ENCODE peak calls at places on chromosomes 7 and 10, in five cellular contexts. V, Y, M, P and G are unnamed samples.

GRCh38 chr7:157012113-157012547 is 1.7 kb upstream of the MNX1 start:
- DNase-seq in V (no peak), Y (no peak), M (no peak), P (no peak), G (no peak)

GRCh38 chr10:132707121-132707775 is 78.7 kb downstream of the NKX6-2 start:
- DNase-seq in V (peak), Y (no peak), M (no peak), P (no peak), G (no peak)

GRCh38 chr7:71186535-71186934 is 54.6 kb downstream of the GALNT17 start:
- DNase-seq in V (no peak), Y (no peak), M (no peak), P (no peak), G (no peak)

GRCh38 chr10:33706191-33706590 is 371.7 kb upstream of the NRP1 start:
- DNase-seq in V (no peak), Y (peak), M (no peak), P (peak), G (no peak)

GRCh38 chr10:22433875-22434274 is 88.6 kb downstream of the SPAG6 start:
- DNase-seq in V (no peak), Y (peak), M (peak), P (peak), G (no peak)

GRCh38 chr10:52313350-52314006 is 603 bp upstream of the DKK1 start:
- DNase-seq in V (peak), Y (no peak), M (peak), P (no peak), G (no peak)

GRCh38 chr7:93574646-93575554 is at the start of gene CALCR:
- DNase-seq in V (no peak), Y (no peak), M (peak), P (no peak), G (no peak)

GRCh38 chr7:114949227-114949626 is 27.3 kb downstream of the MDFIC start:
- DNase-seq in V (no peak), Y (no peak), M (no peak), P (no peak), G (no peak)

GRCh38 chr10:93028881-93029280 is 31.7 kb upstream of the CYP26C1 start:
- DNase-seq in V (no peak), Y (peak), M (peak), P (peak), G (no peak)

DNA sequence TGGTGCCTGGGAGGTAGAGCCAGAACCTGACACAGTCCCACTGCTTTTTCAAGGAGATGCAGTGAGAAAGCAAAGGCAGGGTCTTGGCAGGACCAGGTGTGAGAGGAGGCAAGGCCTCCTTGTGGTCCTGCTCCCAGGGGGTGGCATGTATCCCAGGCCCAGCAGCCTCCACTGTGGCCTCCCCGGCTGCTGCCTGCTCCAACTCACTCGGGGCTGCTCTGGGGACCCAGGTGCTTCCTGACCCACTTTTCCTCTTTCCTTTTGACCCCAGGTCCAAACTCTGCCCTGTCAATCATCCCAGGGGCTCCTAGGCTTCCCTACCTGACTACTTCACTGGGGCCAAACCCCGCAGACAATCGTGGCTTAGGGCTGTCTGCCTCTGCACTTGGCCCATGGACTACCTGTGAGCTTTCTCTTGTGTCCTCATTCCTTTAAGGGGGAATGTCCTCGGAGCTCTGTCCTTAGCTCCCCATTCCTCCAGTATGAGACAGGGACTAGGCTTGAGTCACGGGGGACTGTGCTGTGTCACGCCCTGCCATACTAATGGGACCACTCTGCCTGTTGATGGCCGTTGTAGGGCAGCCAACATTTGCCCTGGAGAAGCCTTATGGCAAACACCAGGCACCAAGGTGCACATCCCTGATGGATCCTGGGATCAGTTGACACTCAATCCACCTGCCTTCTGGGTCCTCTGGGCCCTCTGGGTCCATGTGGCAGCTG is 1.1 kb upstream of the AEBP1 start:
- DNase-seq in V (no peak), Y (no peak), M (no peak), P (no peak), G (no peak)
- H3K4me3 ChIP-seq in V (no peak), Y (no peak), M (no peak), P (no peak), G (no peak)

GRCh38 chr7:32921896-32922295 is 30.3 kb upstream of the KBTBD2 start:
- DNase-seq in V (no peak), Y (no peak), M (no peak), P (peak), G (no peak)
- TF ChIP-seq CTCF in V (no peak), Y (no peak), M (no peak), P (no peak), G (no peak)

GRCh38 chr10:67884313-67884841 is at the start of gene SIRT1:
- DNase-seq in V (peak), Y (peak), M (peak), P (peak), G (peak)
- H3K4me3 ChIP-seq in V (peak), Y (peak), M (peak), P (peak), G (peak)

GRCh38 chr10:70619271-70620019 is 16.9 kb upstream of the PRF1 start:
- DNase-seq in V (no peak), Y (peak), M (peak), P (peak), G (no peak)
- TF ChIP-seq CTCF in V (no peak), Y (peak), M (peak), P (peak), G (peak)

GRCh38 chr10:31678139-31678536 is 250.5 kb downstream of the ARHGAP12 start:
- DNase-seq in V (no peak), Y (no peak), M (no peak), P (no peak), G (no peak)

GRCh38 chr10:31675726-31676125 is 252.9 kb downstream of the ARHGAP12 start:
- DNase-seq in V (no peak), Y (no peak), M (no peak), P (no peak), G (no peak)

GRCh38 chr10:31679931-31680330 is 248.7 kb downstream of the ARHGAP12 start:
- DNase-seq in V (no peak), Y (no peak), M (no peak), P (peak), G (no peak)

GRCh38 chr10:31677198-31678138 is 251.2 kb downstream of the ARHGAP12 start:
- DNase-seq in V (no peak), Y (no peak), M (no peak), P (no peak), G (no peak)

DNA sequence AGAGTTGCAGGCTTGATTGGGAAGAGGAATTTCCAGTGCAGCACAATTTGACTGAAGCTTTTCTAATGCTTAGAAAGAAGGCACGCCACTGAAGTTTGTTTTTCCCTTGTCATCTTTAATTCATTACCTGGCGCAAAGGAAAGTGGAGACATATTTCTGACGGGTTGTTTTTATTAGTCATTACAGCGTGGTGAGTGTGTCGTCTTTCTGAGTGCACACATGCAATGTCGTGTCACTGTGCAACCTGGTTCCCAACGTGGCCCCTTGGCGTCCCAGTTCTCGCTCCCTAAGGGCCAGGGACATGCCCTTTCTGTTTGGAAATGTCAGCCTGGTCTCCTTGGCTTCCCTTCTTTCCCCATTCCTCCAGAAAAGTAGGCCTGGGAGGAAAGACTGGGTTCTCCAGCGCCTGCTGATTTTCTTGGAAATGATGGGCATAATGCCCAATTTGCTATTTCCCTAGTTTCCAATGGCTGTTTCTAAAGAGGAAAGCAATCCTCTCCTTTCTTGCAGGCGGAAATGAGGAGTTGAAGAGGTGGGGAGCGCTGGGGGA is 250.0 kb downstream of the ARHGAP12 start:
- DNase-seq in V (no peak), Y (no peak), M (no peak), P (peak), G (no peak)
- H3K4me3 ChIP-seq in V (no peak), Y (no peak), M (no peak), P (no peak), G (no peak)

GRCh38 chr10:26679588-26679987 is 17.9 kb upstream of the PDSS1 start:
- DNase-seq in V (no peak), Y (no peak), M (no peak), P (no peak), G (no peak)
- TF ChIP-seq CTCF in V (no peak), Y (no peak), M (no peak), P (no peak), G (no peak)